ENCODE peak calls at places on chromosomes 6 and 20, in eight cellular contexts. R, W, I, D, X, C, N and L are unnamed samples.

GRCh38 chr20:24703284-24703610 is 233.8 kb downstream of the SYNDIG1 start:
- DNase-seq in R (no peak), W (no peak), I (no peak), D (no peak), X (no peak), C (no peak), N (no peak), L (no peak)

GRCh38 chr6:68559052-68559451 is 76.0 kb upstream of the ADGRB3 start:
- DNase-seq in R (no peak), W (no peak), I (no peak), D (no peak), X (no peak), C (no peak), N (peak), L (peak)

GRCh38 chr20:64142546-64142945 is 21.7 kb upstream of the MYT1 start:
- DNase-seq in R (peak), W (no peak), I (no peak), D (no peak), X (no peak), C (no peak), N (no peak), L (no peak)

GRCh38 chr20:55216525-55217242 is 741.3 kb downstream of the DOK5 start:
- DNase-seq in R (peak), W (no peak), I (no peak), D (no peak), X (no peak), C (no peak), N (no peak), L (no peak)

GRCh38 chr6:135163440-135163738 is 17.7 kb upstream of the MYB start:
- DNase-seq in R (no peak), W (peak), I (peak), D (peak), X (peak), C (no peak), N (no peak), L (no peak)

GRCh38 chr6:137722749-137723272 is 144.2 kb upstream of the TNFAIP3 start:
- DNase-seq in R (no peak), W (no peak), I (no peak), D (no peak), X (no peak), C (no peak), N (no peak), L (no peak)

GRCh38 chr6:1608976-1609661 is 596 bp upstream of the FOXC1 start:
- DNase-seq in R (no peak), W (no peak), I (no peak), D (no peak), X (no peak), C (no peak), N (peak), L (no peak)

GRCh38 chr6:28161410-28162079 is 19.9 kb downstream of the ZKSCAN8 start:
- DNase-seq in R (peak), W (peak), I (peak), D (peak), X (peak), C (peak), N (peak), L (no peak)

GRCh38 chr6:168616807-168617756 is 176.1 kb downstream of the SMOC2 start:
- DNase-seq in R (no peak), W (no peak), I (no peak), D (no peak), X (no peak), C (no peak), N (no peak), L (no peak)

GRCh38 chr6:84137051-84137375 is 90.4 kb downstream of the CEP162 start:
- DNase-seq in R (no peak), W (no peak), I (no peak), D (no peak), X (no peak), C (peak), N (no peak), L (peak)

GRCh38 chr6:26197736-26198625 is 110.8 kb downstream of the HFE start:
- DNase-seq in R (no peak), W (peak), I (peak), D (peak), X (no peak), C (no peak), N (peak), L (no peak)

GRCh38 chr20:61674688-61675087 is 391.0 kb downstream of the TAF4 start:
- DNase-seq in R (no peak), W (no peak), I (no peak), D (no peak), X (no peak), C (no peak), N (no peak), L (no peak)

GRCh38 chr6:131063764-131064272 is 773 bp upstream of the EPB41L2 start:
- DNase-seq in R (no peak), W (no peak), I (no peak), D (peak), X (no peak), C (no peak), N (no peak), L (no peak)

GRCh38 chr20:36908603-36909002 is 32.7 kb downstream of the TLDC2 start:
- DNase-seq in R (no peak), W (no peak), I (no peak), D (peak), X (no peak), C (no peak), N (no peak), L (no peak)

GRCh38 chr6:148339766-148340165 is 2.9 kb upstream of the SASH1 start:
- DNase-seq in R (no peak), W (no peak), I (no peak), D (no peak), X (no peak), C (no peak), N (no peak), L (no peak)

GRCh38 chr6:52539607-52540006 is 37.3 kb downstream of the TRAM2 start:
- DNase-seq in R (peak), W (no peak), I (no peak), D (no peak), X (no peak), C (peak), N (no peak), L (no peak)

GRCh38 chr6:154868143-154868594 is 126.9 kb upstream of the TIAM2 start:
- DNase-seq in R (peak), W (no peak), I (no peak), D (peak), X (no peak), C (peak), N (peak), L (peak)

GRCh38 chr6:155936127-155936526 is 480.5 kb upstream of the NOX3 start:
- DNase-seq in R (no peak), W (no peak), I (no peak), D (no peak), X (no peak), C (no peak), N (no peak), L (no peak)

GRCh38 chr6:35295521-35296315 is 1.9 kb upstream of the DEF6 start:
- DNase-seq in R (no peak), W (no peak), I (no peak), D (no peak), X (no peak), C (no peak), N (no peak), L (no peak)

GRCh38 chr6:44833248-44833647 is 445.7 kb downstream of the CDC5L start:
- DNase-seq in R (no peak), W (no peak), I (no peak), D (no peak), X (no peak), C (no peak), N (no peak), L (no peak)

GRCh38 chr6:3324262-3324942 is 65.7 kb downstream of the PSMG4 start:
- DNase-seq in R (peak), W (no peak), I (no peak), D (no peak), X (no peak), C (peak), N (no peak), L (peak)

GRCh38 chr6:35064508-35065440 is 76.4 kb downstream of the TCP11 start:
- DNase-seq in R (no peak), W (no peak), I (no peak), D (no peak), X (no peak), C (no peak), N (no peak), L (no peak)

GRCh38 chr6:52400316-52401041 is 19.7 kb upstream of the EFHC1 start:
- DNase-seq in R (no peak), W (no peak), I (no peak), D (no peak), X (no peak), C (no peak), N (no peak), L (no peak)

GRCh38 chr20:17699931-17700351 is at the start of gene BANF2:
- DNase-seq in R (no peak), W (no peak), I (no peak), D (no peak), X (no peak), C (no peak), N (no peak), L (no peak)

GRCh38 chr6:40397287-40398033 is 189.7 kb downstream of the LRFN2 start:
- DNase-seq in R (no peak), W (no peak), I (no peak), D (no peak), X (no peak), C (no peak), N (no peak), L (no peak)

GRCh38 chr6:15329154-15329781 is 83.4 kb downstream of the JARID2 start:
- DNase-seq in R (peak), W (no peak), I (no peak), D (no peak), X (no peak), C (peak), N (peak), L (peak)

GRCh38 chr6:50889492-50889891 is 70.8 kb downstream of the TFAP2B start:
- DNase-seq in R (no peak), W (no peak), I (no peak), D (no peak), X (no peak), C (no peak), N (no peak), L (no peak)

GRCh38 chr6:42984924-42985475 is 630 bp downstream of the PPP2R5D start:
- DNase-seq in R (no peak), W (no peak), I (no peak), D (peak), X (no peak), C (no peak), N (no peak), L (no peak)

GRCh38 chr20:14331671-14332070 is 5.7 kb downstream of the FLRT3 start:
- DNase-seq in R (no peak), W (no peak), I (no peak), D (no peak), X (no peak), C (no peak), N (no peak), L (no peak)

GRCh38 chr6:75882734-75883133 is 133.7 kb downstream of the MYO6 start:
- DNase-seq in R (peak), W (no peak), I (no peak), D (no peak), X (no peak), C (peak), N (no peak), L (no peak)

GRCh38 chr6:121682666-121683065 is 247.2 kb downstream of the GJA1 start:
- DNase-seq in R (no peak), W (no peak), I (no peak), D (no peak), X (no peak), C (no peak), N (no peak), L (no peak)

GRCh38 chr6:166277021-166277420 is 31.2 kb downstream of the PRR18 start:
- DNase-seq in R (no peak), W (no peak), I (no peak), D (no peak), X (no peak), C (no peak), N (no peak), L (peak)

GRCh38 chr6:23003671-23004598 is 434.6 kb downstream of the HDGFL1 start:
- DNase-seq in R (no peak), W (no peak), I (no peak), D (no peak), X (no peak), C (peak), N (peak), L (peak)

GRCh38 chr6:25224237-25224636 is 54.9 kb upstream of the CARMIL1 start:
- DNase-seq in R (no peak), W (no peak), I (no peak), D (peak), X (no peak), C (no peak), N (no peak), L (no peak)

GRCh38 chr6:142822383-142822782 is 122.6 kb downstream of the HIVEP2 start:
- DNase-seq in R (no peak), W (no peak), I (no peak), D (no peak), X (no peak), C (no peak), N (no peak), L (no peak)

GRCh38 chr6:43671801-43672690 is 15.5 kb downstream of the MRPS18A start:
- DNase-seq in R (no peak), W (no peak), I (no peak), D (no peak), X (no peak), C (no peak), N (no peak), L (no peak)

GRCh38 chr6:43096451-43097097 is 20.5 kb downstream of the PTK7 start:
- DNase-seq in R (peak), W (no peak), I (no peak), D (peak), X (no peak), C (peak), N (no peak), L (peak)

GRCh38 chr20:34452281-34452982 is 63.8 kb upstream of the DYNLRB1 start:
- DNase-seq in R (no peak), W (no peak), I (no peak), D (no peak), X (no peak), C (no peak), N (no peak), L (no peak)

GRCh38 chr6:150596439-150596838 is 3.2 kb upstream of the PLEKHG1 start:
- DNase-seq in R (no peak), W (no peak), I (no peak), D (peak), X (no peak), C (no peak), N (no peak), L (no peak)